ENCODE peak calls at places on chromosome 4, in five cellular contexts. O, P, C, L and G are unnamed samples.

GRCh38 chr4:7043521-7044414 is 596 bp downstream of the TADA2B start:
- DNase-seq in C (peak; percentile 62), P (no peak), L (peak; percentile 34), O (peak; percentile 53), G (peak; percentile 38)

GRCh38 chr4:77155631-77156345 is 1.2 kb upstream of the CCNG2 start:
- DNase-seq in O (no peak), P (no peak), L (no peak), C (no peak), G (no peak)

GRCh38 chr4:166391501-166391900 is 518.5 kb downstream of the TLL1 start:
- DNase-seq in O (no peak), C (no peak), P (no peak), L (no peak), G (no peak)

GRCh38 chr4:41362647-41363383 is 106.1 kb downstream of the UCHL1 start:
- DNase-seq in P (no peak), L (no peak), O (no peak), C (no peak), G (no peak)

GRCh38 chr4:172232966-172233365 is 419.8 kb downstream of the GALNTL6 start:
- DNase-seq in P (no peak), L (no peak), O (peak; percentile 30), C (no peak), G (no peak)

GRCh38 chr4:176034498-176034897 is 31.1 kb upstream of the WDR17 start:
- DNase-seq in C (peak; percentile 38), O (peak; percentile 44), P (peak; percentile 23), L (no peak), G (no peak)

GRCh38 chr4:114729339-114729738 is 130.7 kb downstream of the UGT8 start:
- DNase-seq in O (no peak), P (no peak), C (no peak), L (no peak), G (no peak)

GRCh38 chr4:139076016-139076744 is 60.6 kb downstream of the NOCT start:
- DNase-seq in C (no peak), P (no peak), L (no peak), O (peak; percentile 77), G (no peak)

GRCh38 chr4:8472689-8473197 is 32.2 kb downstream of the TRMT44 start:
- DNase-seq in C (no peak), P (no peak), L (no peak), O (no peak), G (no peak)

GRCh38 chr4:108155373-108155772 is 13.4 kb downstream of the LEF1 start:
- DNase-seq in O (peak; percentile 62), L (no peak), P (no peak), C (no peak), G (no peak)

GRCh38 chr4:28508649-28509048 is 1648.0 kb downstream of the STIM2 start:
- DNase-seq in O (no peak), C (no peak), L (no peak), P (no peak), G (no peak)

GRCh38 chr4:17132226-17132625 is 233.8 kb upstream of the LDB2 start:
- DNase-seq in L (no peak), O (no peak), P (no peak), C (no peak), G (no peak)

GRCh38 chr4:73281982-73282381 is 23.4 kb upstream of the ANKRD17 start:
- DNase-seq in L (no peak), P (no peak), C (no peak), O (no peak), G (no peak)

GRCh38 chr4:101439926-101440325 is 92.6 kb upstream of the PPP3CA start:
- DNase-seq in C (no peak), O (no peak), L (no peak), P (no peak), G (no peak)

GRCh38 chr4:74267998-74268606 is 40.2 kb upstream of the EPGN start:
- DNase-seq in P (peak; percentile 68), O (no peak), L (no peak), C (no peak), G (no peak)

GRCh38 chr4:183558873-183559272 is 54.0 kb downstream of the ING2 start:
- DNase-seq in O (no peak), C (no peak), L (no peak), P (no peak), G (no peak)

GRCh38 chr4:10981611-10982010 is 297.0 kb upstream of the CLNK start:
- DNase-seq in P (no peak), O (no peak), L (no peak), C (no peak), G (no peak)

GRCh38 chr4:157225096-157225495 is 4.6 kb downstream of the GRIA2 start:
- DNase-seq in L (no peak), P (no peak), C (no peak), O (no peak), G (no peak)

GRCh38 chr4:112145820-112146813 is 863 bp downstream of the FAM241A start:
- DNase-seq in P (peak; percentile 62), L (peak; percentile 63), C (peak; percentile 37), O (peak; percentile 71), G (peak; percentile 46)

GRCh38 chr4:88244821-88245579 is 39.4 kb downstream of the PPM1K start:
- DNase-seq in C (no peak), P (no peak), O (no peak), L (no peak), G (no peak)

GRCh38 chr4:151143162-151143561 is 43.7 kb downstream of the RPS3A start:
- DNase-seq in L (no peak), O (no peak), C (no peak), P (no peak), G (no peak)

GRCh38 chr4:156695163-156695562 is 276.4 kb downstream of the PDGFC start:
- DNase-seq in C (no peak), P (no peak), L (no peak), O (no peak), G (no peak)

GRCh38 chr4:113004655-113005054 is 44.8 kb upstream of the ANK2 start:
- DNase-seq in P (no peak), O (no peak), C (no peak), L (no peak), G (no peak)

GRCh38 chr4:57119054-57119651 is 9.0 kb upstream of the IGFBP7 start:
- DNase-seq in L (no peak), P (no peak), O (no peak), C (no peak), G (no peak)

GRCh38 chr4:149161247-149161646 is 654.4 kb downstream of the IQCM start:
- DNase-seq in P (no peak), O (no peak), L (no peak), C (no peak), G (no peak)